ENCODE peak calls at places on chromosome 19, in eight cellular contexts. M is body of pancreas; G is CD8-positive, alpha-beta T cell; B is heart left ventricle; V is effector memory CD4-positive, alpha-beta T cell; L is cardiac muscle cell; C is Caco-2; U is IMR-90. Z is an unnamed sample.

GRCh38 chr19:35154535-35155406 is at the start of gene FXYD5:
- DNase-seq in M (peak; percentile 55), G (peak; percentile 53), B (peak; percentile 83), V (peak; percentile 64), L (peak; percentile 88), C (peak; percentile 47), U (peak; percentile 80), Z (no peak)

GRCh38 chr19:844300-844971 is 3.6 kb downstream of the PRTN3 start:
- DNase-seq in M (no peak), G (no peak), B (no peak), V (no peak), L (no peak), C (no peak), U (no peak), Z (no peak)

GRCh38 chr19:15210323-15210774 is 9.6 kb upstream of the NOTCH3 start:
- DNase-seq in M (no peak), G (no peak), B (no peak), V (no peak), L (peak; percentile 55), C (no peak), U (peak; percentile 59), Z (no peak)

GRCh38 chr19:34253711-34254551 is 423 bp upstream of the GARRE1 start:
- DNase-seq in M (no peak), G (no peak), B (peak; percentile 90), V (peak; percentile 69), L (no peak), C (peak; percentile 94), U (peak; percentile 47), Z (no peak)

GRCh38 chr19:45812297-45812696 is 2.8 kb downstream of the RSPH6A start:
- DNase-seq in M (no peak), G (no peak), B (no peak), V (no peak), L (no peak), C (no peak), U (no peak), Z (no peak)

GRCh38 chr19:48127561-48127960 is 16.9 kb upstream of the PLA2G4C start:
- DNase-seq in M (no peak), G (no peak), B (no peak), V (no peak), L (no peak), C (no peak), U (no peak), Z (no peak)

GRCh38 chr19:18593367-18594095 is 4.9 kb downstream of the REX1BD start:
- DNase-seq in M (peak; percentile 36), G (no peak), B (no peak), V (no peak), L (no peak), C (no peak), U (no peak), Z (no peak)

GRCh38 chr19:41897181-41897580 is 14.2 kb downstream of the ARHGEF1 start:
- DNase-seq in M (no peak), G (no peak), B (no peak), V (no peak), L (no peak), C (no peak), U (no peak), Z (no peak)

GRCh38 chr19:47633516-47633915 is 24.6 kb downstream of the BICRA start:
- DNase-seq in M (no peak), G (no peak), B (no peak), V (no peak), L (no peak), C (no peak), U (no peak), Z (no peak)

GRCh38 chr19:11475861-11476260 is 5.0 kb downstream of the ELAVL3 start:
- DNase-seq in M (peak; percentile 31), G (no peak), B (no peak), V (no peak), L (no peak), C (no peak), U (no peak), Z (no peak)

GRCh38 chr19:48490980-48491792 is 20.4 kb downstream of the LMTK3 start:
- DNase-seq in M (peak; percentile 54), G (peak; percentile 55), B (peak; percentile 39), V (peak; percentile 60), L (no peak), C (no peak), U (no peak), Z (peak; percentile 57)

GRCh38 chr19:21568816-21569496 is 63.6 kb downstream of the ZNF429 start:
- DNase-seq in M (peak; percentile 92), G (peak; percentile 86), B (peak; percentile 97), V (peak; percentile 91), L (peak; percentile 96), C (no peak), U (peak; percentile 94), Z (no peak)

GRCh38 chr19:5953680-5954213 is 24.2 kb downstream of the RANBP3 start:
- DNase-seq in M (no peak), G (no peak), B (no peak), V (no peak), L (no peak), C (no peak), U (no peak), Z (no peak)

GRCh38 chr19:39403331-39404312 is 3.0 kb upstream of the ZFP36 start:
- DNase-seq in M (peak; percentile 86), G (peak; percentile 93), B (peak; percentile 97), V (peak; percentile 98), L (peak; percentile 100), C (peak; percentile 92), U (peak; percentile 99), Z (peak; percentile 92)

GRCh38 chr19:12162513-12162881 is 399 bp upstream of the ZNF136 start:
- DNase-seq in M (no peak), G (no peak), B (no peak), V (peak; percentile 15), L (no peak), C (no peak), U (no peak), Z (no peak)

GRCh38 chr19:4697304-4697703 is 26.3 kb downstream of the DPP9 start:
- DNase-seq in M (no peak), G (no peak), B (no peak), V (no peak), L (no peak), C (no peak), U (no peak), Z (no peak)
- H3K4me3 ChIP-seq in M (no peak overlapping the region), G (no peak overlapping the region), B (no peak overlapping the region), V (no peak overlapping the region), L (no peak overlapping the region), C (no peak overlapping the region), U (no peak overlapping the region), Z (no peak overlapping the region)

GRCh38 chr19:19884583-19884982 is 16.2 kb upstream of the ZNF93 start:
- DNase-seq in M (no peak), G (no peak), B (no peak), V (no peak), L (no peak), C (no peak), U (no peak), Z (no peak)
- H3K9me3 ChIP-seq in M (peaks cover 3% of the 10 kb centered on the region), G (peaks cover 6% of the 10 kb centered on the region), B (peaks cover 18% of the 10 kb centered on the region), V (peaks cover 4% of the 10 kb centered on the region), L (peaks cover 4% of the 10 kb centered on the region), C (peaks cover 8% of the 10 kb centered on the region), U (peaks cover 38% of the 10 kb centered on the region), Z (no peaks in the 10 kb centered on the region)

DNA sequence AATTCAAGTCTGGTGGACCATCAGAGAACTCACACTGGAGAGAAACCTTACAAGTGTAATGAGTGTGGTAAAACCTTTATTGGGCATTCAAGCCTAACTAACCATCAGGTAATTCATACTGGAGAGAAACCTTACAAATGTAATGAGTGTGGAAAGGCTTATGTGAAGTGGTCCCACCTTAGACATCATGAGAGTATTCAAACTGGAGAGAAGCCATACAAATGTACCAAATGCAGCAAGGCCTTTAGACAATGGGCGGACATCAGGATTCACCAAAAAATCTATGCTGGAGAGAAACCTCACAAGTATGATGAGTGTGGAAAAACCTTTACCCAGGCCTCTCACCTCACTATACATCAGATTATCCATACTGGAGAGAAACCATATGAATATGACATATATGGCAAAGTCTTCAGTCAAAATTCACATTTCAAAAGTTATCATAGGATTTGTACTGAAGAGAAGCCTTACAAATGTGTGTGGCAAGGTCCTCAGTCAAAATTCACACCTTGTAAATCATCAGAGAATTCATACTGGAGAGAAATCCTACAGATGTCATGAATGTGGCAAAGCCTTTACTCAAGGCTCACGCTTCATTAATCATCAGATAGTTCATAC is 19.7 kb upstream of the ZNF665 start:
- DNase-seq in M (no peak), G (no peak), B (no peak), V (no peak), L (no peak), C (no peak), U (no peak), Z (no peak)
- H3K4me3 ChIP-seq in M (no peak overlapping the region), G (peak overlapping the region; percentile 17), B (no peak overlapping the region), V (no peak overlapping the region), L (no peak overlapping the region), C (no peak overlapping the region), U (no peak overlapping the region), Z (no peak overlapping the region)

DNA sequence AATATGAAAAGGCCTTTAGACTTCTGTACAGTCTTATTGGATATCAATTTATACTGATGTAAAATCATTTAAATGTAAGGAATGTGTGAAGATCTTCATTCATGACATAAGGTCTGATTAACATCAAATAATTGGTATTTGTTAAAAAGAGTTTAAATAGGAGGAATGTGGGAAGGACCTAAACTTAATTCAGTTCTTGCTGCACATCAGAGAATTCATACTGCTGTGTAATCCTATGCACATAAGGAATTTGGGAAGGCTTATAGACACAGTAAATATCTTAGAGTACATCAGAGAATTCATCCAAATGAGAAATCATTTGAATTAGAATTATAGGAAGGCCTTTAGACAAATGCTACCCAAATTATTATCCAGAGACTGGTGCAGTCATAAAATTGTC is 21.7 kb downstream of the ZNF283 start:
- DNase-seq in M (no peak), G (no peak), B (no peak), V (no peak), L (no peak), C (no peak), U (no peak), Z (no peak)
- H3K9me3 ChIP-seq in M (peaks cover 66% of the 10 kb centered on the region), G (peaks cover 63% of the 10 kb centered on the region), B (peaks cover 100% of the 10 kb centered on the region), V (peaks cover 38% of the 10 kb centered on the region), L (peaks cover 5% of the 10 kb centered on the region), C (peaks cover 63% of the 10 kb centered on the region), U (peaks cover 61% of the 10 kb centered on the region), Z (peaks cover 2% of the 10 kb centered on the region)

GRCh38 chr19:2325261-2326046 is 2.9 kb downstream of the LSM7 start:
- DNase-seq in M (no peak), G (no peak), B (no peak), V (no peak), L (no peak), C (no peak), U (no peak), Z (no peak)

GRCh38 chr19:2323707-2324106 is 4.7 kb downstream of the LSM7 start:
- DNase-seq in M (no peak), G (no peak), B (no peak), V (no peak), L (no peak), C (no peak), U (no peak), Z (no peak)

GRCh38 chr19:2321565-2322283 is 6.7 kb downstream of the LSM7 start:
- DNase-seq in M (no peak), G (no peak), B (no peak), V (no peak), L (no peak), C (no peak), U (no peak), Z (no peak)

GRCh38 chr19:2326699-2327360 is 1.6 kb downstream of the LSM7 start:
- DNase-seq in M (no peak), G (no peak), B (no peak), V (no peak), L (no peak), C (no peak), U (no peak), Z (no peak)

GRCh38 chr19:2324220-2324948 is 4.0 kb downstream of the LSM7 start:
- DNase-seq in M (no peak), G (no peak), B (no peak), V (no peak), L (no peak), C (no peak), U (no peak), Z (no peak)
- H3K4me3 ChIP-seq in M (no peak overlapping the region), G (no peak overlapping the region), B (no peak overlapping the region), V (no peak overlapping the region), L (no peak overlapping the region), C (no peak overlapping the region), U (no peak overlapping the region), Z (no peak overlapping the region)

Z was measured in BE2C.